ENCODE peak calls at places on chromosomes 12 and 14, in eight cellular contexts. E, G, O, K, D, A, W and T are unnamed samples.
A peak's percentile ranks its signal among the peaks of the same experiment; 100 is the strongest.

GRCh38 chr12:56204275-56204674 is 15.0 kb upstream of the SMARCC2 start:
- DNase-seq in W (no peak), E (no peak), K (no peak), O (no peak), G (no peak), D (no peak), A (no peak), T (no peak)

GRCh38 chr12:123840765-123841425 is 78.8 kb downstream of the DNAH10 start:
- DNase-seq in A (no peak), D (no peak), K (no peak), O (no peak), E (no peak), G (no peak), W (no peak), T (no peak)

GRCh38 chr12:110403975-110404675 is 617 bp upstream of the ANAPC7 start:
- DNase-seq in O (peak; percentile 77), E (peak; percentile 66), K (peak; percentile 59), A (peak; percentile 63), G (peak; percentile 82), D (peak; percentile 94), W (peak; percentile 81), T (peak; percentile 90)

GRCh38 chr12:2192231-2192630 is 139.4 kb downstream of the CACNA1C start:
- DNase-seq in E (no peak), W (no peak), A (no peak), G (no peak), O (no peak), D (no peak), K (no peak), T (no peak)

GRCh38 chr12:119828300-119828699 is 48.8 kb downstream of the CIT start:
- DNase-seq in D (no peak), G (no peak), A (no peak), K (no peak), E (no peak), O (no peak), W (peak; percentile 31), T (no peak)

GRCh38 chr14:38016497-38016896 is 191.2 kb upstream of the SSTR1 start:
- DNase-seq in A (no peak), D (no peak), G (no peak), K (no peak), W (no peak), O (peak; percentile 6), E (no peak), T (no peak)

GRCh38 chr12:87756721-87757120 is 272.5 kb downstream of the C12orf50 start:
- DNase-seq in K (no peak), A (no peak), E (peak; percentile 38), W (no peak), G (no peak), D (no peak), O (peak; percentile 49), T (no peak)

GRCh38 chr12:5742264-5742663 is 202.8 kb downstream of the ANO2 start:
- DNase-seq in E (no peak), O (no peak), G (no peak), K (no peak), W (no peak), D (no peak), A (no peak), T (no peak)

GRCh38 chr14:90511252-90511651 is 114.4 kb downstream of the CALM1 start:
- DNase-seq in O (no peak), A (no peak), G (no peak), D (no peak), W (no peak), K (no peak), E (no peak), T (no peak)

GRCh38 chr14:22847661-22848341 is 11.4 kb downstream of the MMP14 start:
- DNase-seq in K (no peak), W (no peak), A (no peak), G (no peak), D (no peak), E (peak; percentile 69), O (peak; percentile 71), T (peak; percentile 77)

GRCh38 chr12:120826335-120826734 is 77.8 kb downstream of the SPPL3 start:
- DNase-seq in K (no peak), D (no peak), O (no peak), G (no peak), E (no peak), W (no peak), A (no peak), T (no peak)

GRCh38 chr12:122834229-122834920 is 882 bp upstream of the HIP1R start:
- DNase-seq in D (peak; percentile 75), G (peak; percentile 64), W (no peak), A (peak; percentile 80), E (peak; percentile 57), O (peak; percentile 45), K (peak; percentile 28), T (peak; percentile 82)

GRCh38 chr12:90970471-90970870 is 15.5 kb upstream of the CCER1 start:
- DNase-seq in O (peak; percentile 36), A (no peak), K (no peak), D (no peak), G (no peak), W (no peak), E (no peak), T (no peak)

GRCh38 chr14:74219806-74220205 is 19.4 kb upstream of the VSX2 start:
- DNase-seq in W (no peak), E (no peak), O (no peak), A (no peak), D (no peak), K (no peak), G (no peak), T (no peak)

GRCh38 chr12:1798734-1799067 is 21.7 kb upstream of the LRTM2 start:
- DNase-seq in E (no peak), O (no peak), G (no peak), A (no peak), K (no peak), D (no peak), W (no peak), T (peak; percentile 70)

GRCh38 chr12:47802312-47802711 is 17.4 kb downstream of the HDAC7 start:
- DNase-seq in W (no peak), D (no peak), O (no peak), E (no peak), G (no peak), A (no peak), K (no peak), T (no peak)

GRCh38 chr14:73728106-73729014 is 14.2 kb upstream of the PNMA1 start:
- DNase-seq in G (peak; percentile 91), A (peak; percentile 95), W (peak; percentile 76), O (peak; percentile 86), K (peak; percentile 30), E (peak; percentile 86), D (peak; percentile 83), T (peak; percentile 91)

GRCh38 chr12:111773801-111774551 is 7.2 kb downstream of the ALDH2 start:
- DNase-seq in D (no peak), G (peak; percentile 80), W (no peak), A (no peak), O (peak; percentile 53), K (no peak), E (peak; percentile 93), T (peak; percentile 84)

GRCh38 chr14:74546416-74546815 is 52.9 kb downstream of the ISCA2 start:
- DNase-seq in E (no peak), O (no peak), A (no peak), W (no peak), K (no peak), G (no peak), D (no peak), T (no peak)

GRCh38 chr12:52913424-52913821 is 8.5 kb upstream of the KRT8 start:
- DNase-seq in E (no peak), W (no peak), D (no peak), O (no peak), G (peak; percentile 57), A (no peak), K (no peak), T (no peak)

GRCh38 chr14:31244626-31245025 is 37.0 kb upstream of the HECTD1 start:
- DNase-seq in W (no peak), A (no peak), K (no peak), E (no peak), D (no peak), G (no peak), O (no peak), T (no peak)

GRCh38 chr12:43338848-43339526 is 213.0 kb downstream of the ADAMTS20 start:
- DNase-seq in O (peak; percentile 76), K (no peak), D (no peak), E (peak; percentile 75), A (no peak), G (no peak), W (peak; percentile 3), T (no peak)

GRCh38 chr14:76926521-76927251 is 100.5 kb downstream of the LRRC74A start:
- DNase-seq in E (peak; percentile 78), W (peak; percentile 72), D (peak; percentile 71), A (no peak), G (no peak), O (peak; percentile 86), K (no peak), T (no peak)

GRCh38 chr12:82383930-82384513 is 25.7 kb downstream of the METTL25 start:
- DNase-seq in D (no peak), W (no peak), A (no peak), G (no peak), K (no peak), E (peak; percentile 62), O (peak; percentile 58), T (no peak)

GRCh38 chr14:76884394-76884793 is 58.2 kb downstream of the LRRC74A start:
- DNase-seq in E (no peak), D (no peak), O (no peak), K (no peak), G (no peak), A (no peak), W (no peak), T (no peak)

GRCh38 chr12:2244013-2244861 is 191.4 kb downstream of the CACNA1C start:
- DNase-seq in W (no peak), D (no peak), K (no peak), G (no peak), A (no peak), O (peak; percentile 81), E (peak; percentile 76), T (peak; percentile 71)

GRCh38 chr12:66397574-66397973 is 95.3 kb downstream of the HELB start:
- DNase-seq in D (no peak), O (peak; percentile 11), E (no peak), G (no peak), W (no peak), A (no peak), K (no peak), T (no peak)

GRCh38 chr12:110744697-110745264 is 2.1 kb upstream of the PPP1CC start:
- DNase-seq in G (peak; percentile 64), O (no peak), A (no peak), D (no peak), K (no peak), E (no peak), W (no peak), T (no peak)

GRCh38 chr12:84986586-84986985 is 49.5 kb downstream of the TSPAN19 start:
- DNase-seq in E (no peak), K (peak; percentile 24), O (peak; percentile 9), G (no peak), A (no peak), W (no peak), D (peak; percentile 13), T (no peak)

GRCh38 chr14:68167717-68168087 is 348.1 kb downstream of the RAD51B start:
- DNase-seq in A (no peak), W (no peak), K (no peak), D (no peak), O (no peak), G (no peak), E (no peak), T (no peak)

GRCh38 chr14:80275208-80275850 is 64.0 kb upstream of the DIO2 start:
- DNase-seq in W (no peak), A (no peak), E (peak; percentile 70), G (no peak), K (no peak), O (peak; percentile 63), D (no peak), T (no peak)

GRCh38 chr12:47686645-47687240 is 19.1 kb downstream of the RPAP3 start:
- DNase-seq in O (peak; percentile 60), K (peak; percentile 32), A (peak; percentile 30), D (no peak), E (peak; percentile 74), G (no peak), W (peak; percentile 22), T (no peak)

GRCh38 chr12:526089-526488 is 66.3 kb downstream of the B4GALNT3 start:
- DNase-seq in O (no peak), A (no peak), W (no peak), E (no peak), K (no peak), D (no peak), G (no peak), T (no peak)

GRCh38 chr14:74835607-74836250 is 40.2 kb downstream of the PROX2 start:
- DNase-seq in A (no peak), K (no peak), O (no peak), G (no peak), W (no peak), D (no peak), E (no peak), T (no peak)